ENCODE peak calls at places on chromosomes 5 and 9, in six cellular contexts. One of them, this sample, is unnamed.

GRCh38 chr9:974993-975739 is 1.3 kb upstream of the DMRT3 start:
- DNase-seq in transverse colon: no peak
- DNase-seq in RWPE1: no peak
- DNase-seq in IMR-90: no peak
- DNase-seq in effector memory CD4-positive, alpha-beta T cell: no peak
- DNase-seq in Karpas-422: no peak
- DNase-seq in this sample: no peak

GRCh38 chr5:140574165-140574564 is 9.5 kb downstream of the SLC35A4 start:
- DNase-seq in transverse colon: no peak
- DNase-seq in RWPE1: no peak
- DNase-seq in IMR-90: peak
- DNase-seq in effector memory CD4-positive, alpha-beta T cell: no peak
- DNase-seq in Karpas-422: no peak
- DNase-seq in this sample: no peak

GRCh38 chr9:14744768-14745167 is 22.2 kb upstream of the CER1 start:
- DNase-seq in transverse colon: no peak
- DNase-seq in RWPE1: no peak
- DNase-seq in IMR-90: no peak
- DNase-seq in effector memory CD4-positive, alpha-beta T cell: no peak
- DNase-seq in Karpas-422: no peak
- DNase-seq in this sample: no peak

GRCh38 chr5:140557136-140557805 is at the start of gene SRA1:
- DNase-seq in transverse colon: peak
- DNase-seq in RWPE1: peak
- DNase-seq in IMR-90: peak
- DNase-seq in effector memory CD4-positive, alpha-beta T cell: peak
- DNase-seq in Karpas-422: peak
- DNase-seq in this sample: peak

GRCh38 chr5:159905496-159905895 is 10.8 kb upstream of the ADRA1B start:
- DNase-seq in transverse colon: peak
- DNase-seq in RWPE1: peak
- DNase-seq in IMR-90: peak
- DNase-seq in effector memory CD4-positive, alpha-beta T cell: no peak
- DNase-seq in Karpas-422: no peak
- DNase-seq in this sample: no peak

GRCh38 chr9:95284152-95284551 is 33.4 kb downstream of the FANCC start:
- DNase-seq in transverse colon: no peak
- DNase-seq in RWPE1: no peak
- DNase-seq in IMR-90: peak
- DNase-seq in effector memory CD4-positive, alpha-beta T cell: no peak
- DNase-seq in Karpas-422: no peak
- DNase-seq in this sample: no peak

GRCh38 chr5:178453224-178453623 is 137.0 kb downstream of the COL23A1 start:
- DNase-seq in transverse colon: no peak
- DNase-seq in RWPE1: peak
- DNase-seq in IMR-90: peak
- DNase-seq in effector memory CD4-positive, alpha-beta T cell: no peak
- DNase-seq in Karpas-422: no peak
- DNase-seq in this sample: no peak

GRCh38 chr5:1108008-1108864 is 3.6 kb downstream of the SLC12A7 start:
- DNase-seq in transverse colon: no peak
- DNase-seq in RWPE1: no peak
- DNase-seq in IMR-90: no peak
- DNase-seq in effector memory CD4-positive, alpha-beta T cell: no peak
- DNase-seq in Karpas-422: no peak
- DNase-seq in this sample: no peak

GRCh38 chr5:168047669-168048111 is 243.8 kb upstream of the WWC1 start:
- DNase-seq in transverse colon: no peak
- DNase-seq in RWPE1: no peak
- DNase-seq in IMR-90: no peak
- DNase-seq in effector memory CD4-positive, alpha-beta T cell: no peak
- DNase-seq in Karpas-422: peak
- DNase-seq in this sample: no peak

DNA sequence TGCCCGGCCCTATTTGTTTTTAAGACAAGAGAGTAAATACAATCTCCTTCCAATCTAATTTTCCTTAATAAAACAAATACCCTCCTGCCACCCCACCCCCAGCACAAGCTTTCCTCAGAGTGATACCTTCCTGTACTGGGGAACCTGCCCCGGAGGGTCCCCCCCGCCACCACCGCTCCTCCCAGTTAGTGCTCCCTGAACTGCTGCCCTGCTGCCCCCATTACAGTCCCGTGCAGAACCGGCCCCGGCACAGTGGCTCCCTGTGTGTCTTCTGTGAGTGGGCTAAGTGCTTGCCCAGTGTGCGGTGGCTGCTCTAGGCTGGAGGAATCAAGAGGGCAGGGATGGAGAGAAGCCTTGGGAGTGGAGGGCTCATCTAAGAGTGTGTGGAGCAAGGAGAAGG is 128.7 kb downstream of the DAB2IP start:
- DNase-seq in transverse colon: peak
- DNase-seq in RWPE1: no peak
- DNase-seq in IMR-90: no peak
- DNase-seq in effector memory CD4-positive, alpha-beta T cell: no peak
- DNase-seq in Karpas-422: no peak
- DNase-seq in this sample: no peak
- H3K27ac ChIP-seq in transverse colon: peak
- H3K27ac ChIP-seq in RWPE1: no peak
- H3K27ac ChIP-seq in IMR-90: no peak
- H3K27ac ChIP-seq in effector memory CD4-positive, alpha-beta T cell: no peak
- H3K27ac ChIP-seq in Karpas-422: no peak
- H3K27ac ChIP-seq in this sample: peak

DNA sequence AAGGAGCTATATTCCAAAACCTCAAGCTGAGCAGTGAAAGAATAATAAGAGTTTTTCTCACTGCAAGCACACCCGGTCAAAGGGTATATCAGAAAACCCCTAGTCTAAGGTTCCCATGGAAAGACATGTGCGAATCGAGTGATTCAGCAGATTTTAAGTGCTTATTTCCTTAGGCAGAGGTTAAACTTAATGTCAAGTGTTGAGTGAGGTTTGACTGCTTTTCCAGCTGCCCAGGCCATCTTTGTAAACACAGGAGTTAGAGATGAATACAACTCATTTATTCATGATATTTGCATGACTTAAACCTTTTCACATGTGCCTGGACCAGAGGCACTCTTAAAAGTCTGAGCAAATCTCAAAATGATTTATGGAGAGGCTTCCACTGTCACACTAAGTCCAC is 137.8 kb upstream of the RGMB start:
- DNase-seq in transverse colon: no peak
- DNase-seq in RWPE1: no peak
- DNase-seq in IMR-90: peak
- DNase-seq in effector memory CD4-positive, alpha-beta T cell: no peak
- DNase-seq in Karpas-422: no peak
- DNase-seq in this sample: no peak
- H3K27ac ChIP-seq in transverse colon: no peak
- H3K27ac ChIP-seq in RWPE1: no peak
- H3K27ac ChIP-seq in IMR-90: no peak
- H3K27ac ChIP-seq in effector memory CD4-positive, alpha-beta T cell: no peak
- H3K27ac ChIP-seq in Karpas-422: no peak
- H3K27ac ChIP-seq in this sample: no peak

DNA sequence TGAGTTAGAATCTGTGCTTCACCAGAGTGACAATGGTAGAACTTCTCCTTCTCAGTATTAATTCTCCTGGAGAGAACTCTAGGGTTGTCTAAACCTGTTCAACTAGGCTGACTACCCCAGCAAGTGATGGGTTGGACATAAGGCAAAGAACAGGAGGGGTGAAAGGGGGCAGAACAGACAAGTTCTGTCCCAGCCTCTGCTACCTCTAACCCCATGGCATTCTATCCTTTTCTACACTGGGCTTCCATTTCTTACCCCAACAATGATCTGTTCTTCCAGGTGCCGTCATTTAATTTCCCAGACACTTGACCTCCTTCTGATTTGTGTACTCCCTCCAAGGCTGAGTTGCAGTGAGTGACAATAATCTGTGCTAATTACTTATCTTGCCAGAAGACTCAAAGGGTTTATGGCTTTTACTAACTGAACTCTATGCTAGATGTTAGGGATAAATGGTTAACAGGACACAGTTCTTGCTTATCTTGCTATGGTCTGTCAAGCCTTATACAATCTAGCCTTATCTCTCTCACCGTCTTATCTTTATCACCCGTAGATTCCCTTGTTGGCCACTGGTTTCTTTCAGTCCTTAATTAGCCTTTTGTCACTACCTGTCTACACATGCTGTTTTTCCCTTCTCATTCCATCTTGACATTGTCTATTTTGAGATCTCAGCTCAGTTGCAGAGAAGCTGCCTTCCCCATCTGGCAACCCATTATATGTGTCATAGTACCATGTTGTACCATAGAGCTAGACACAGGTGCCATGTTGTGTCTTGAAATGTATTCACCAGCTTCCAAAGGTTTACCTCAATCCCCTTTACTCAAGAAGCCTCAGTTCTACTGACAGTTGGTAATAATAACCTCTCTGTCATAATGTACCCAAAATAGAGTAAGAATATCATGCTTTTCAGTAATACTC is 10.0 kb upstream of the MATR3 start:
- DNase-seq in transverse colon: no peak
- DNase-seq in RWPE1: no peak
- DNase-seq in IMR-90: no peak
- DNase-seq in effector memory CD4-positive, alpha-beta T cell: no peak
- DNase-seq in Karpas-422: no peak
- DNase-seq in this sample: no peak
- H3K27ac ChIP-seq in transverse colon: peak
- H3K27ac ChIP-seq in RWPE1: no peak
- H3K27ac ChIP-seq in IMR-90: no peak
- H3K27ac ChIP-seq in effector memory CD4-positive, alpha-beta T cell: no peak
- H3K27ac ChIP-seq in Karpas-422: no peak
- H3K27ac ChIP-seq in this sample: no peak

GRCh38 chr9:34652608-34653007 is 623 bp downstream of the IL11RA start:
- DNase-seq in transverse colon: no peak
- DNase-seq in RWPE1: no peak
- DNase-seq in IMR-90: no peak
- DNase-seq in effector memory CD4-positive, alpha-beta T cell: no peak
- DNase-seq in Karpas-422: no peak
- DNase-seq in this sample: no peak

GRCh38 chr9:34653131-34653530 is 1.1 kb downstream of the IL11RA start:
- DNase-seq in transverse colon: no peak
- DNase-seq in RWPE1: no peak
- DNase-seq in IMR-90: peak
- DNase-seq in effector memory CD4-positive, alpha-beta T cell: no peak
- DNase-seq in Karpas-422: no peak
- DNase-seq in this sample: no peak

GRCh38 chr9:34654317-34655083 is 2.5 kb downstream of the IL11RA start:
- DNase-seq in transverse colon: peak
- DNase-seq in RWPE1: no peak
- DNase-seq in IMR-90: peak
- DNase-seq in effector memory CD4-positive, alpha-beta T cell: no peak
- DNase-seq in Karpas-422: no peak
- DNase-seq in this sample: peak

GRCh38 chr9:34651876-34652602 is at the start of gene IL11RA:
- DNase-seq in transverse colon: peak
- DNase-seq in RWPE1: peak
- DNase-seq in IMR-90: peak
- DNase-seq in effector memory CD4-positive, alpha-beta T cell: no peak
- DNase-seq in Karpas-422: no peak
- DNase-seq in this sample: peak

GRCh38 chr9:34653610-34654072 is 1.7 kb downstream of the IL11RA start:
- DNase-seq in transverse colon: no peak
- DNase-seq in RWPE1: no peak
- DNase-seq in IMR-90: peak
- DNase-seq in effector memory CD4-positive, alpha-beta T cell: no peak
- DNase-seq in Karpas-422: no peak
- DNase-seq in this sample: no peak
- H3K27ac ChIP-seq in transverse colon: peak
- H3K27ac ChIP-seq in RWPE1: peak
- H3K27ac ChIP-seq in IMR-90: peak
- H3K27ac ChIP-seq in effector memory CD4-positive, alpha-beta T cell: no peak
- H3K27ac ChIP-seq in Karpas-422: no peak
- H3K27ac ChIP-seq in this sample: no peak

DNA sequence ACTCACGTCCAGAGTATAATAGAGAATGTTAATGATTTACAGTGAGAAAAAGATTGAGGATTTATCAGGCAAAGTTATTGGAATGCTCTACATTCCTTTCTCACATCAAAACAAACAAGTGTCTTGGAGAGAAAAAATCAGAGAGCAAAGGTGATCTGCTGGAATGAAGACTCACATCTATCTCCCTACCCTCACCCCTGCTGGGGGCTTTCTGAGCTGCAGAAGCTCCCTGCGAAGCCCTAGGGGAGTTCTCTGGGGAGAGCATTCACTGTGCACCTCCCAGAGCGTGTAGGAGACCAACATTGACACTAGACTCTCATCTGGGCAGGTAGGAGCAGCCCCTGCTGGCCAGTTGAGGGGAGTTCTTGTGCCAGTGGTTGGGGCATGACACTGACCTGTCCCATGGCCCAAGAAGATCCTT is 76.6 kb upstream of the ADAMTS16 start:
- DNase-seq in transverse colon: no peak
- DNase-seq in RWPE1: no peak
- DNase-seq in IMR-90: no peak
- DNase-seq in effector memory CD4-positive, alpha-beta T cell: no peak
- DNase-seq in Karpas-422: no peak
- DNase-seq in this sample: no peak
- H3K27ac ChIP-seq in transverse colon: no peak
- H3K27ac ChIP-seq in RWPE1: no peak
- H3K27ac ChIP-seq in IMR-90: no peak
- H3K27ac ChIP-seq in effector memory CD4-positive, alpha-beta T cell: no peak
- H3K27ac ChIP-seq in Karpas-422: no peak
- H3K27ac ChIP-seq in this sample: no peak

GRCh38 chr5:148343603-148344230 is 8.4 kb downstream of the SPINK9 start:
- DNase-seq in transverse colon: no peak
- DNase-seq in RWPE1: no peak
- DNase-seq in IMR-90: no peak
- DNase-seq in effector memory CD4-positive, alpha-beta T cell: no peak
- DNase-seq in Karpas-422: no peak
- DNase-seq in this sample: no peak
- H3K27ac ChIP-seq in transverse colon: no peak
- H3K27ac ChIP-seq in RWPE1: peak
- H3K27ac ChIP-seq in IMR-90: no peak
- H3K27ac ChIP-seq in effector memory CD4-positive, alpha-beta T cell: no peak
- H3K27ac ChIP-seq in Karpas-422: no peak
- H3K27ac ChIP-seq in this sample: no peak

GRCh38 chr5:175668006-175668405 is 10.1 kb downstream of the HRH2 start:
- DNase-seq in transverse colon: no peak
- DNase-seq in RWPE1: no peak
- DNase-seq in IMR-90: no peak
- DNase-seq in effector memory CD4-positive, alpha-beta T cell: no peak
- DNase-seq in Karpas-422: no peak
- DNase-seq in this sample: no peak

GRCh38 chr5:175670358-175670757 is 12.5 kb downstream of the HRH2 start:
- DNase-seq in transverse colon: no peak
- DNase-seq in RWPE1: no peak
- DNase-seq in IMR-90: no peak
- DNase-seq in effector memory CD4-positive, alpha-beta T cell: no peak
- DNase-seq in Karpas-422: no peak
- DNase-seq in this sample: no peak

GRCh38 chr5:175663191-175664184 is 5.6 kb downstream of the HRH2 start:
- DNase-seq in transverse colon: no peak
- DNase-seq in RWPE1: no peak
- DNase-seq in IMR-90: no peak
- DNase-seq in effector memory CD4-positive, alpha-beta T cell: no peak
- DNase-seq in Karpas-422: no peak
- DNase-seq in this sample: no peak

GRCh38 chr5:175659546-175660248 is 1.8 kb downstream of the HRH2 start:
- DNase-seq in transverse colon: no peak
- DNase-seq in RWPE1: no peak
- DNase-seq in IMR-90: no peak
- DNase-seq in effector memory CD4-positive, alpha-beta T cell: no peak
- DNase-seq in Karpas-422: no peak
- DNase-seq in this sample: no peak

GRCh38 chr5:175664723-175665122 is 6.9 kb downstream of the HRH2 start:
- DNase-seq in transverse colon: no peak
- DNase-seq in RWPE1: no peak
- DNase-seq in IMR-90: no peak
- DNase-seq in effector memory CD4-positive, alpha-beta T cell: no peak
- DNase-seq in Karpas-422: no peak
- DNase-seq in this sample: no peak
- H3K27ac ChIP-seq in transverse colon: no peak
- H3K27ac ChIP-seq in RWPE1: no peak
- H3K27ac ChIP-seq in IMR-90: no peak
- H3K27ac ChIP-seq in effector memory CD4-positive, alpha-beta T cell: no peak
- H3K27ac ChIP-seq in Karpas-422: no peak
- H3K27ac ChIP-seq in this sample: no peak

This sample was measured in caudate nucleus.